ENCODE peak calls at places on chromosomes 11 and 22, in five cellular contexts. Q, F, A, R and J are unnamed samples.
A peak's percentile ranks its signal among the peaks of the same experiment; 100 is the strongest.

GRCh38 chr11:75352417-75353206 is 1.2 kb upstream of the ARRB1 start:
- DNase-seq in R (no peak), F (no peak), A (no peak), Q (no peak), J (no peak)

GRCh38 chr22:17922925-17923898 is 101.1 kb downstream of the MICAL3 start:
- DNase-seq in Q (no peak), F (no peak), A (no peak), R (peak; percentile 93), J (no peak)

GRCh38 chr22:25172153-25172552 is 27.5 kb upstream of the CRYBB3 start:
- DNase-seq in F (no peak), A (no peak), Q (peak; percentile 14), R (no peak), J (no peak)

GRCh38 chr22:47750086-47750485 is 987.6 kb downstream of the TBC1D22A start:
- DNase-seq in A (no peak), Q (no peak), F (no peak), R (no peak), J (no peak)

GRCh38 chr11:61092280-61092766 is 10.0 kb upstream of the CD5 start:
- DNase-seq in R (no peak), Q (peak; percentile 35), F (no peak), A (peak; percentile 43), J (no peak)

GRCh38 chr11:45209480-45209879 is 63.0 kb downstream of the PRDM11 start:
- DNase-seq in A (no peak), R (no peak), F (no peak), Q (no peak), J (no peak)

GRCh38 chr11:120061761-120062560 is 76.0 kb downstream of the TRIM29 start:
- DNase-seq in Q (no peak), A (no peak), R (no peak), F (no peak), J (peak; percentile 57)

GRCh38 chr11:60705895-60706294 is 6.5 kb downstream of the MS4A8 start:
- DNase-seq in A (no peak), R (no peak), Q (no peak), F (no peak), J (no peak)

GRCh38 chr11:5369793-5370192 is 13.8 kb upstream of the OR51M1 start:
- DNase-seq in Q (no peak), F (no peak), A (no peak), R (peak; percentile 60), J (no peak)

GRCh38 chr22:35564975-35565867 is 24.6 kb downstream of the RASD2 start:
- DNase-seq in F (no peak), A (no peak), R (peak; percentile 69), Q (no peak), J (no peak)

GRCh38 chr22:33116846-33117547 is 58.8 kb upstream of the SYN3 start:
- DNase-seq in R (no peak), F (no peak), Q (no peak), A (no peak), J (no peak)

GRCh38 chr11:134949716-134950115 is 537.7 kb upstream of the B3GAT1 start:
- DNase-seq in Q (no peak), F (no peak), R (no peak), A (no peak), J (no peak)